ENCODE peak calls at places on chromosome 6, in five cellular contexts. V, M, E, C and O are unnamed samples.

GRCh38 chr6:122276637-122277036 is 122.8 kb upstream of the HSF2 start:
- DNase-seq in V (no peak), M (no peak), E (no peak), C (no peak), O (no peak)

GRCh38 chr6:21559238-21559637 is 34.3 kb upstream of the SOX4 start:
- DNase-seq in V (no peak), M (no peak), E (no peak), C (no peak), O (no peak)

GRCh38 chr6:44224154-44224977 is 971 bp downstream of the SLC29A1 start:
- DNase-seq in V (no peak), M (no peak), E (no peak), C (no peak), O (no peak)

GRCh38 chr6:144659735-144660246 is 374.7 kb downstream of the UTRN start:
- DNase-seq in V (no peak), M (no peak), E (no peak), C (no peak), O (no peak)

GRCh38 chr6:3061501-3061941 is 6.8 kb upstream of the RIPK1 start:
- DNase-seq in V (no peak), M (peak; percentile 56), E (no peak), C (no peak), O (peak; percentile 38)

GRCh38 chr6:131024565-131024964 is 38.5 kb downstream of the EPB41L2 start:
- DNase-seq in V (no peak), M (no peak), E (no peak), C (no peak), O (no peak)

GRCh38 chr6:33843086-33843695 is 39.4 kb upstream of the MLN start:
- DNase-seq in V (no peak), M (no peak), E (no peak), C (peak; percentile 29), O (no peak)

GRCh38 chr6:4506221-4506620 is 270.0 kb upstream of the CDYL start:
- DNase-seq in V (no peak), M (peak; percentile 16), E (no peak), C (no peak), O (no peak)

GRCh38 chr6:165055231-165055630 is 254.2 kb downstream of the C6orf118 start:
- DNase-seq in V (no peak), M (no peak), E (no peak), C (no peak), O (no peak)

GRCh38 chr6:97053643-97054411 is 129.3 kb downstream of the KLHL32 start:
- DNase-seq in V (no peak), M (peak; percentile 53), E (peak; percentile 18), C (no peak), O (no peak)

GRCh38 chr6:89079611-89080213 is 839 bp upstream of the PNRC1 start:
- DNase-seq in V (no peak), M (peak; percentile 85), E (peak; percentile 66), C (peak; percentile 75), O (peak; percentile 71)

GRCh38 chr6:27562027-27562410 is 89.1 kb upstream of the ZNF184 start:
- DNase-seq in V (no peak), M (no peak), E (no peak), C (no peak), O (no peak)

GRCh38 chr6:31216208-31216898 is 45.9 kb upstream of the POU5F1 start:
- DNase-seq in V (no peak), M (no peak), E (no peak), C (no peak), O (no peak)

GRCh38 chr6:1470040-1470439 is 80.7 kb downstream of the FOXF2 start:
- DNase-seq in V (no peak), M (no peak), E (no peak), C (no peak), O (no peak)

GRCh38 chr6:159714404-159714803 is 12.9 kb upstream of the WTAP start:
- DNase-seq in V (no peak), M (no peak), E (no peak), C (no peak), O (no peak)

GRCh38 chr6:45569210-45569945 is 191.6 kb upstream of the SUPT3H start:
- DNase-seq in V (no peak), M (no peak), E (no peak), C (no peak), O (no peak)

GRCh38 chr6:137233561-137234504 is 14.6 kb upstream of the IFNGR1 start:
- DNase-seq in V (no peak), M (peak; percentile 83), E (no peak), C (no peak), O (no peak)

GRCh38 chr6:137234505-137234863 is 15.3 kb upstream of the IFNGR1 start:
- DNase-seq in V (no peak), M (no peak), E (peak; percentile 36), C (no peak), O (peak; percentile 61)

GRCh38 chr6:137230547-137230946 is 11.4 kb upstream of the IFNGR1 start:
- DNase-seq in V (no peak), M (no peak), E (no peak), C (no peak), O (no peak)

GRCh38 chr6:137231156-137231555 is 12.0 kb upstream of the IFNGR1 start:
- DNase-seq in V (no peak), M (no peak), E (no peak), C (no peak), O (no peak)

DNA sequence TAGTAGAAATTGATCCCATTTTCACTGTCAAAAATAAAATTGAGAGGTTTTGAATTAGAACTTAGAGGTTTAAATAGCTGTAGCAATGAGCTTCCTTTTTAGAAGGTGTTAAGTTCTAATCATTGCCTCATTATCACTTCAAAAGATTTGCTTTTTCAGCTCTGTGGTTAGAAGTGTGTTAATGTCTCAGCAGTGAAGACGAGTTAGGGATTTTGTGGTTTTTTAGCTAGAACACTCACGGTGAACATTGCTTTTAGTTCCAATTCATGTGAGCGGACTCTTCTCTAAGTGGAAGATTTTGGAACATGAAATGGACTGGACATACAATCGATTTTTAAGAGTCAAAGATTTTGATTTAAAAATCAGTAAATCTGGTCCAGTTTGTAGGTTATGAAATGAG is 12.7 kb upstream of the IFNGR1 start:
- DNase-seq in V (no peak), M (no peak), E (no peak), C (no peak), O (peak; percentile 85)
- H3K4me3 ChIP-seq in V (no peak overlapping the region), M (no peak overlapping the region), E (no peak overlapping the region), C (peak overlapping the region; percentile 23), O (no peak overlapping the region)

DNA sequence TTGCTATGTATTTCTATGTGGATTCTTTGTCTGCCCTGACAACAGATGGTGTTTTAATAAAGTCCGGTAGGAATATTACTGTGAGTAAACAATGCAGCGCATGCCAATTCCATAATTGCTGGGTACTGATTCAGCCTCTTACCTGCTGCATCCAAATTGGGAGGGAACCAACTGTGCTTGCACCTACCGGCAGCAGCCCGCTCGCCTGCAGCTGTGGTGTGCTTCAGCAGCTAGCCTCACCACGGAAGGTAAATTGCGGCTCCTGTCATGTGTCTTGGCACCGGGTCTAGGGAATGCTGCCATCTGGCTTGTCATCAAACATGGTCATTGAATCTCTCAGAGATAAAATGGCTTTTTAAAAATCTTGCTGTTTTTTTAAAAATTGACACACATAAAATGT is 704.8 kb upstream of the SLC35B3 start:
- DNase-seq in V (peak; percentile 83), M (no peak), E (no peak), C (no peak), O (no peak)
- H3K4me3 ChIP-seq in V (no peak overlapping the region), M (peak overlapping the region; percentile 26), E (no peak overlapping the region), C (no peak overlapping the region), O (no peak overlapping the region)

GRCh38 chr6:151680846-151681425 is 126.5 kb upstream of the ESR1 start:
- DNase-seq in V (no peak), M (no peak), E (no peak), C (no peak), O (no peak)
- H3K4me3 ChIP-seq in V (no peak overlapping the region), M (no peak overlapping the region), E (no peak overlapping the region), C (no peak overlapping the region), O (no peak overlapping the region)

GRCh38 chr6:108113557-108114519 is 39.3 kb upstream of the OSTM1 start:
- DNase-seq in V (peak; percentile 47), M (peak; percentile 71), E (peak; percentile 46), C (peak; percentile 47), O (peak; percentile 22)
- H3K4me3 ChIP-seq in V (no peak overlapping the region), M (peak overlapping the region; percentile 43), E (peak overlapping the region; percentile 37), C (no peak overlapping the region), O (no peak overlapping the region)